ENCODE peak calls at places on chromosomes 5 and 9, in six cellular contexts. C is RWPE1; A is activated CD4-positive, alpha-beta memory T cell treated with anti-CD3 and anti-CD28 coated beads, Interleukin-2, amount 10 ng/mL, durations not matched to agents 7 days and 5 days; V is activated CD4-positive, alpha-beta T cell treated with anti-CD3 and anti-CD28 coated beads, Interleukin-2, amount 50 U/mL, for 1 hour; P is SW 1271; Y is activated naive CD8-positive, alpha-beta T cell treated with anti-CD3 and anti-CD28 coated beads, Interleukin-2, amount 50 U/mL, for 24 hours. G is an unnamed sample.

GRCh38 chr9:134062461-134063087 is 5.3 kb downstream of the BRD3 start:
- DNase-seq in C (no peak), A (no peak), V (no peak), P (no peak), Y (no peak), G (no peak)

GRCh38 chr5:96928931-96929708 is 6.8 kb upstream of the LNPEP start:
- DNase-seq in C (no peak), A (no peak), V (no peak), P (no peak), Y (no peak), G (no peak)

GRCh38 chr5:134530375-134531077 is 5.1 kb downstream of the JADE2 start:
- DNase-seq in C (no peak), A (no peak), V (no peak), P (no peak), Y (no peak), G (no peak)

GRCh38 chr5:173572431-173573125 is 43.9 kb downstream of the BOD1 start:
- DNase-seq in C (no peak), A (no peak), V (no peak), P (no peak), Y (no peak), G (no peak)

GRCh38 chr5:1670342-1670741 is 129.3 kb downstream of the MRPL36 start:
- DNase-seq in C (no peak), A (no peak), V (no peak), P (no peak), Y (no peak), G (peak; percentile 49)

GRCh38 chr9:89145086-89145485 is 33.5 kb downstream of the SHC3 start:
- DNase-seq in C (no peak), A (no peak), V (no peak), P (no peak), Y (no peak), G (no peak)

GRCh38 chr5:143086851-143087637 is 316.4 kb downstream of the NR3C1 start:
- DNase-seq in C (peak; percentile 85), A (no peak), V (no peak), P (no peak), Y (no peak), G (peak; percentile 78)

GRCh38 chr9:89425921-89426388 is 72.0 kb downstream of the SEMA4D start:
- DNase-seq in C (no peak), A (no peak), V (no peak), P (no peak), Y (peak; percentile 55), G (no peak)

GRCh38 chr9:129052592-129052991 is 16.2 kb downstream of the MIGA2 start:
- DNase-seq in C (peak; percentile 73), A (no peak), V (no peak), P (no peak), Y (no peak), G (peak; percentile 89)

GRCh38 chr9:110940949-110941557 is 97.2 kb downstream of the LPAR1 start:
- DNase-seq in C (no peak), A (no peak), V (no peak), P (no peak), Y (no peak), G (no peak)

GRCh38 chr5:142426676-142427364 is 102.0 kb upstream of the SPRY4 start:
- DNase-seq in C (no peak), A (no peak), V (no peak), P (no peak), Y (no peak), G (no peak)

GRCh38 chr9:116589392-116590354 is 97.4 kb upstream of the TRIM32 start:
- DNase-seq in C (no peak), A (peak; percentile 20), V (no peak), P (no peak), Y (peak; percentile 16), G (peak; percentile 72)

GRCh38 chr5:151568036-151568435 is 23.1 kb downstream of the FAT2 start:
- DNase-seq in C (no peak), A (no peak), V (no peak), P (no peak), Y (no peak), G (no peak)

GRCh38 chr9:8899541-8899940 is 1100.0 kb upstream of the DMAC1 start:
- DNase-seq in C (no peak), A (no peak), V (no peak), P (no peak), Y (no peak), G (no peak)

GRCh38 chr5:151707566-151707965 is 20.9 kb upstream of the SPARC start:
- DNase-seq in C (no peak), A (no peak), V (no peak), P (no peak), Y (no peak), G (no peak)

GRCh38 chr9:3401556-3401955 is 124.2 kb downstream of the RFX3 start:
- DNase-seq in C (no peak), A (no peak), V (no peak), P (no peak), Y (no peak), G (peak; percentile 72)

GRCh38 chr9:75855509-75855908 is 35.0 kb upstream of the PCSK5 start:
- DNase-seq in C (peak; percentile 18), A (no peak), V (no peak), P (no peak), Y (no peak), G (peak; percentile 16)

GRCh38 chr5:10411336-10411735 is 30.3 kb upstream of the ROPN1L start:
- DNase-seq in C (no peak), A (no peak), V (no peak), P (no peak), Y (no peak), G (no peak)

GRCh38 chr5:109983135-109983534 is 293.4 kb downstream of the MAN2A1 start:
- DNase-seq in C (no peak), A (no peak), V (no peak), P (no peak), Y (no peak), G (no peak)

GRCh38 chr9:16266648-16267276 is 603.7 kb downstream of the BNC2 start:
- DNase-seq in C (no peak), A (no peak), V (no peak), P (no peak), Y (peak; percentile 15), G (no peak)

GRCh38 chr9:100756217-100756616 is 178.3 kb downstream of the CAVIN4 start:
- DNase-seq in C (no peak), A (no peak), V (no peak), P (no peak), Y (no peak), G (no peak)

GRCh38 chr9:116786737-116787136 is 99.6 kb downstream of the TRIM32 start:
- DNase-seq in C (no peak), A (no peak), V (no peak), P (no peak), Y (no peak), G (peak; percentile 3)

G was measured in mammary epithelial cell.